ENCODE peak calls at places on chromosomes 3 and 15, in four cellular contexts. One of them, this sample, is unnamed.

GRCh38 chr15:52234596-52235541 is 43.7 kb upstream of the GNB5 start:
- DNase-seq in T-cell: peak; percentile 42
- DNase-seq in iris pigment epithelial cell: no peak
- DNase-seq in activated CD4-positive, alpha-beta memory T cell treated with anti-CD3 and anti-CD28 coated beads, Interleukin-2, amount 10 ng/mL, durations not matched to agents 7 days and 5 days: no peak
- DNase-seq in this sample: no peak

GRCh38 chr3:69082805-69083204 is 1.9 kb upstream of the ARL6IP5 start:
- DNase-seq in iris pigment epithelial cell: peak; percentile 95
- DNase-seq in T-cell: peak; percentile 33
- DNase-seq in activated CD4-positive, alpha-beta memory T cell treated with anti-CD3 and anti-CD28 coated beads, Interleukin-2, amount 10 ng/mL, durations not matched to agents 7 days and 5 days: peak; percentile 65
- DNase-seq in this sample: peak; percentile 66

GRCh38 chr15:67042490-67043181 is 22.8 kb upstream of the SMAD3 start:
- DNase-seq in T-cell: no peak
- DNase-seq in activated CD4-positive, alpha-beta memory T cell treated with anti-CD3 and anti-CD28 coated beads, Interleukin-2, amount 10 ng/mL, durations not matched to agents 7 days and 5 days: no peak
- DNase-seq in iris pigment epithelial cell: peak; percentile 39
- DNase-seq in this sample: no peak

GRCh38 chr3:72190050-72190449 is 405.1 kb upstream of the PROK2 start:
- DNase-seq in activated CD4-positive, alpha-beta memory T cell treated with anti-CD3 and anti-CD28 coated beads, Interleukin-2, amount 10 ng/mL, durations not matched to agents 7 days and 5 days: no peak
- DNase-seq in iris pigment epithelial cell: no peak
- DNase-seq in T-cell: no peak
- DNase-seq in this sample: no peak

GRCh38 chr3:100104442-100104798 is 9.9 kb downstream of the FILIP1L start:
- DNase-seq in activated CD4-positive, alpha-beta memory T cell treated with anti-CD3 and anti-CD28 coated beads, Interleukin-2, amount 10 ng/mL, durations not matched to agents 7 days and 5 days: no peak
- DNase-seq in iris pigment epithelial cell: no peak
- DNase-seq in T-cell: no peak
- DNase-seq in this sample: no peak

GRCh38 chr3:8931342-8931741 is 31.9 kb downstream of the RAD18 start:
- DNase-seq in activated CD4-positive, alpha-beta memory T cell treated with anti-CD3 and anti-CD28 coated beads, Interleukin-2, amount 10 ng/mL, durations not matched to agents 7 days and 5 days: no peak
- DNase-seq in iris pigment epithelial cell: peak; percentile 30
- DNase-seq in T-cell: no peak
- DNase-seq in this sample: no peak

GRCh38 chr3:48402281-48402732 is 27.6 kb downstream of the PLXNB1 start:
- DNase-seq in T-cell: no peak
- DNase-seq in iris pigment epithelial cell: peak; percentile 93
- DNase-seq in activated CD4-positive, alpha-beta memory T cell treated with anti-CD3 and anti-CD28 coated beads, Interleukin-2, amount 10 ng/mL, durations not matched to agents 7 days and 5 days: no peak
- DNase-seq in this sample: peak; percentile 3

GRCh38 chr3:72821170-72821781 is 27.0 kb downstream of the SHQ1 start:
- DNase-seq in T-cell: no peak
- DNase-seq in activated CD4-positive, alpha-beta memory T cell treated with anti-CD3 and anti-CD28 coated beads, Interleukin-2, amount 10 ng/mL, durations not matched to agents 7 days and 5 days: no peak
- DNase-seq in iris pigment epithelial cell: peak; percentile 73
- DNase-seq in this sample: no peak

GRCh38 chr3:160475889-160476288 is 26.3 kb upstream of the TRIM59 start:
- DNase-seq in activated CD4-positive, alpha-beta memory T cell treated with anti-CD3 and anti-CD28 coated beads, Interleukin-2, amount 10 ng/mL, durations not matched to agents 7 days and 5 days: no peak
- DNase-seq in iris pigment epithelial cell: no peak
- DNase-seq in T-cell: no peak
- DNase-seq in this sample: no peak

GRCh38 chr15:68652141-68652540 is 73.3 kb downstream of the CORO2B start:
- DNase-seq in iris pigment epithelial cell: no peak
- DNase-seq in T-cell: no peak
- DNase-seq in activated CD4-positive, alpha-beta memory T cell treated with anti-CD3 and anti-CD28 coated beads, Interleukin-2, amount 10 ng/mL, durations not matched to agents 7 days and 5 days: no peak
- DNase-seq in this sample: no peak

GRCh38 chr3:50340404-50341329 is at the start of gene RASSF1:
- DNase-seq in T-cell: no peak
- DNase-seq in iris pigment epithelial cell: peak; percentile 60
- DNase-seq in activated CD4-positive, alpha-beta memory T cell treated with anti-CD3 and anti-CD28 coated beads, Interleukin-2, amount 10 ng/mL, durations not matched to agents 7 days and 5 days: peak; percentile 92
- DNase-seq in this sample: peak; percentile 51

GRCh38 chr15:91186892-91187644 is 87.0 kb downstream of the SV2B start:
- DNase-seq in T-cell: no peak
- DNase-seq in iris pigment epithelial cell: peak; percentile 35
- DNase-seq in activated CD4-positive, alpha-beta memory T cell treated with anti-CD3 and anti-CD28 coated beads, Interleukin-2, amount 10 ng/mL, durations not matched to agents 7 days and 5 days: no peak
- DNase-seq in this sample: peak; percentile 35

GRCh38 chr15:47360296-47360695 is 357.0 kb upstream of the SEMA6D start:
- DNase-seq in T-cell: no peak
- DNase-seq in activated CD4-positive, alpha-beta memory T cell treated with anti-CD3 and anti-CD28 coated beads, Interleukin-2, amount 10 ng/mL, durations not matched to agents 7 days and 5 days: no peak
- DNase-seq in iris pigment epithelial cell: no peak
- DNase-seq in this sample: no peak

GRCh38 chr15:38758001-38758400 is 193.4 kb upstream of the RASGRP1 start:
- DNase-seq in activated CD4-positive, alpha-beta memory T cell treated with anti-CD3 and anti-CD28 coated beads, Interleukin-2, amount 10 ng/mL, durations not matched to agents 7 days and 5 days: no peak
- DNase-seq in T-cell: no peak
- DNase-seq in iris pigment epithelial cell: peak; percentile 43
- DNase-seq in this sample: no peak

GRCh38 chr3:195895900-195896360 is 12.4 kb downstream of the TNK2 start:
- DNase-seq in activated CD4-positive, alpha-beta memory T cell treated with anti-CD3 and anti-CD28 coated beads, Interleukin-2, amount 10 ng/mL, durations not matched to agents 7 days and 5 days: peak; percentile 74
- DNase-seq in T-cell: peak; percentile 70
- DNase-seq in iris pigment epithelial cell: no peak
- DNase-seq in this sample: peak; percentile 72

GRCh38 chr3:127446756-127447155 is 143.8 kb downstream of the TPRA1 start:
- DNase-seq in T-cell: no peak
- DNase-seq in iris pigment epithelial cell: no peak
- DNase-seq in activated CD4-positive, alpha-beta memory T cell treated with anti-CD3 and anti-CD28 coated beads, Interleukin-2, amount 10 ng/mL, durations not matched to agents 7 days and 5 days: no peak
- DNase-seq in this sample: no peak

GRCh38 chr3:126938520-126939346 is 44.2 kb upstream of the PLXNA1 start:
- DNase-seq in T-cell: no peak
- DNase-seq in activated CD4-positive, alpha-beta memory T cell treated with anti-CD3 and anti-CD28 coated beads, Interleukin-2, amount 10 ng/mL, durations not matched to agents 7 days and 5 days: no peak
- DNase-seq in iris pigment epithelial cell: no peak
- DNase-seq in this sample: no peak

GRCh38 chr15:66751579-66751978 is 49.5 kb downstream of the SMAD6 start:
- DNase-seq in activated CD4-positive, alpha-beta memory T cell treated with anti-CD3 and anti-CD28 coated beads, Interleukin-2, amount 10 ng/mL, durations not matched to agents 7 days and 5 days: no peak
- DNase-seq in T-cell: no peak
- DNase-seq in iris pigment epithelial cell: no peak
- DNase-seq in this sample: peak; percentile 66

GRCh38 chr3:195254454-195255175 is 16.3 kb downstream of the XXYLT1 start:
- DNase-seq in iris pigment epithelial cell: no peak
- DNase-seq in T-cell: no peak
- DNase-seq in activated CD4-positive, alpha-beta memory T cell treated with anti-CD3 and anti-CD28 coated beads, Interleukin-2, amount 10 ng/mL, durations not matched to agents 7 days and 5 days: no peak
- DNase-seq in this sample: no peak

GRCh38 chr3:117893638-117894037 is 1141.0 kb downstream of the IGSF11 start:
- DNase-seq in activated CD4-positive, alpha-beta memory T cell treated with anti-CD3 and anti-CD28 coated beads, Interleukin-2, amount 10 ng/mL, durations not matched to agents 7 days and 5 days: no peak
- DNase-seq in iris pigment epithelial cell: peak; percentile 2
- DNase-seq in T-cell: no peak
- DNase-seq in this sample: no peak

GRCh38 chr3:195872800-195873199 is 35.6 kb downstream of the TNK2 start:
- DNase-seq in activated CD4-positive, alpha-beta memory T cell treated with anti-CD3 and anti-CD28 coated beads, Interleukin-2, amount 10 ng/mL, durations not matched to agents 7 days and 5 days: no peak
- DNase-seq in iris pigment epithelial cell: no peak
- DNase-seq in T-cell: no peak
- DNase-seq in this sample: no peak

GRCh38 chr15:71437919-71438318 is 322.6 kb downstream of the THSD4 start:
- DNase-seq in activated CD4-positive, alpha-beta memory T cell treated with anti-CD3 and anti-CD28 coated beads, Interleukin-2, amount 10 ng/mL, durations not matched to agents 7 days and 5 days: no peak
- DNase-seq in T-cell: no peak
- DNase-seq in iris pigment epithelial cell: peak; percentile 22
- DNase-seq in this sample: no peak

GRCh38 chr3:182258538-182259177 is 534.6 kb upstream of the ATP11B start:
- DNase-seq in T-cell: no peak
- DNase-seq in activated CD4-positive, alpha-beta memory T cell treated with anti-CD3 and anti-CD28 coated beads, Interleukin-2, amount 10 ng/mL, durations not matched to agents 7 days and 5 days: no peak
- DNase-seq in iris pigment epithelial cell: peak; percentile 41
- DNase-seq in this sample: no peak